ENCODE peak calls at places on chromosomes 4 and X, in four cellular contexts. U is hepatocyte, R is lower leg skin, W is GM13977. E is an unnamed sample.

GRCh38 chr4:75344915-75345314 is 169.3 kb downstream of the RCHY1 start:
- DNase-seq in U (peak), R (no peak), W (no peak), E (no peak)

GRCh38 chr4:64784125-64784524 is 374.9 kb upstream of the TECRL start:
- DNase-seq in U (no peak), R (no peak), W (no peak), E (no peak)

GRCh38 chr4:59339631-59340030 is 1860.5 kb upstream of the ADGRL3 start:
- DNase-seq in U (no peak), R (no peak), W (no peak), E (no peak)

GRCh38 chr4:22667332-22667731 is 25.4 kb upstream of the GBA3 start:
- DNase-seq in U (no peak), R (no peak), W (no peak), E (no peak)

GRCh38 chr4:100421356-100421978 is 96.4 kb downstream of the EMCN start:
- DNase-seq in U (peak), R (no peak), W (peak), E (no peak)

GRCh38 chr4:30875659-30876269 is 155.6 kb downstream of the PCDH7 start:
- DNase-seq in U (no peak), R (no peak), W (no peak), E (no peak)

GRCh38 chrX:112614640-112615039 is 65.1 kb downstream of the LHFPL1 start:
- DNase-seq in U (peak), R (no peak), W (no peak), E (no peak)

GRCh38 chr4:10100734-10101216 is 15.8 kb downstream of the WDR1 start:
- DNase-seq in U (no peak), R (no peak), W (no peak), E (no peak)

GRCh38 chr4:169250796-169251195 is 20.0 kb downstream of the SH3RF1 start:
- DNase-seq in U (no peak), R (no peak), W (no peak), E (no peak)

GRCh38 chr4:25656031-25656430 is 380 bp downstream of the SLC34A2 start:
- DNase-seq in U (no peak), R (no peak), W (no peak), E (no peak)

GRCh38 chrX:2694868-2695267 is 3.8 kb downstream of the CD99 start:
- DNase-seq in U (no peak), R (no peak), W (no peak), E (no peak)

GRCh38 chr4:189069782-189070181 is 870.9 kb upstream of the FRG1 start:
- DNase-seq in U (no peak), R (no peak), W (no peak), E (no peak)

GRCh38 chrX:13248867-13249521 is 70.9 kb downstream of the ATXN3L start:
- DNase-seq in U (no peak), R (no peak), W (no peak), E (no peak)

GRCh38 chrX:67780694-67781109 is 236.9 kb downstream of the AR start:
- DNase-seq in U (peak), R (peak), W (no peak), E (no peak)

GRCh38 chr4:89803036-89803435 is 33.9 kb downstream of the SNCA start:
- DNase-seq in U (no peak), R (no peak), W (no peak), E (no peak)

GRCh38 chrX:1657367-1658082 is 42.7 kb downstream of the ASMT start:
- DNase-seq in U (no peak), R (no peak), W (peak), E (no peak)

GRCh38 chr4:152556283-152556682 is 20.4 kb upstream of the FBXW7 start:
- DNase-seq in U (no peak), R (no peak), W (no peak), E (no peak)

GRCh38 chrX:20477836-20478532 is 211.3 kb upstream of the RPS6KA3 start:
- DNase-seq in U (no peak), R (no peak), W (no peak), E (no peak)

GRCh38 chr4:102574317-102574716 is 73.2 kb downstream of the NFKB1 start:
- DNase-seq in U (no peak), R (no peak), W (no peak), E (no peak)

GRCh38 chr4:173525118-173526033 is 4.7 kb downstream of the HAND2 start:
- DNase-seq in U (no peak), R (no peak), W (peak), E (no peak)

GRCh38 chr4:125323547-125324100 is 8.9 kb downstream of the FAT4 start:
- DNase-seq in U (no peak), R (no peak), W (no peak), E (no peak)

GRCh38 chr4:70994069-70994366 is 569 bp downstream of the DCK start:
- DNase-seq in U (peak), R (no peak), W (no peak), E (no peak)

GRCh38 chr4:78099058-78099457 is 41.9 kb downstream of the FRAS1 start:
- DNase-seq in U (no peak), R (no peak), W (no peak), E (no peak)

GRCh38 chr4:105198541-105198940 is 51.9 kb downstream of the TET2 start:
- DNase-seq in U (no peak), R (no peak), W (no peak), E (no peak)

GRCh38 chr4:86921608-86922252 is 13.1 kb upstream of the AFF1 start:
- DNase-seq in U (no peak), R (no peak), W (no peak), E (no peak)

GRCh38 chrX:16060252-16060651 is 63.1 kb upstream of the GRPR start:
- DNase-seq in U (peak), R (no peak), W (no peak), E (no peak)

GRCh38 chr4:78749258-78749971 is 26.7 kb upstream of the BMP2K start:
- DNase-seq in U (no peak), R (no peak), W (no peak), E (no peak)

GRCh38 chr4:82268050-82268825 is 105.6 kb downstream of the HNRNPD start:
- DNase-seq in U (peak), R (no peak), W (peak), E (peak)

GRCh38 chrX:54530358-54530900 is 410 bp downstream of the GNL3L start:
- DNase-seq in U (no peak), R (no peak), W (peak), E (no peak)

GRCh38 chr4:104763554-104764210 is 269.0 kb upstream of the CXXC4 start:
- DNase-seq in U (no peak), R (no peak), W (no peak), E (no peak)

DNA sequence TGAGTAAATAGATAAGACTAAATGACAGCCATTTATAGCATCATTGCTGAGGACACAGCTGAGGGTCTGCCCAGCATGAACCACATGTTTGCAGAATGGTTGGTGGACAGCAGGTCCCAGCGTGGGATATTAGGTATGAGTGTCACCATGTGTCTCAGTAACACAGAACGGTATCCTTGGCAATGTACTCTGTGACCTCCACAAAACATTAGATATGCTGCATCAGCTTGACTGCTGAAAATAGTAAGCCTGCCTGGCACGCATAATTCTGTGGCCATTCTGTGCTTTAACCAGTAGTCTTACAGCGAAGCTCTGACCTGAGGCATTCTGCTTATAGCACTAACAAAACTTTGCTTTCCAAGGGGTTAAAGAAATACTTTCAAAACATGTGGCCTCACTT is 32.0 kb downstream of the LIMCH1 start:
- DNase-seq in U (no peak), R (no peak), W (no peak), E (no peak)
- TF ChIP-seq CTCF in U (no peak), R (no peak), W (no peak), E (no peak)

GRCh38 chr4:121421594-121421993 is 40.8 kb upstream of the QRFPR start:
- DNase-seq in U (no peak), R (no peak), W (no peak), E (no peak)
- TF ChIP-seq CTCF in U (peak), R (no peak), W (peak), E (peak)

GRCh38 chr4:184283659-184284335 is 66.1 kb upstream of the ENPP6 start:
- DNase-seq in U (no peak), R (no peak), W (no peak), E (no peak)

GRCh38 chr4:184282895-184283654 is 65.4 kb upstream of the ENPP6 start:
- DNase-seq in U (no peak), R (no peak), W (peak), E (no peak)

GRCh38 chr4:184284336-184284690 is 66.6 kb upstream of the ENPP6 start:
- DNase-seq in U (no peak), R (no peak), W (no peak), E (no peak)

GRCh38 chr4:184286346-184286745 is 68.7 kb upstream of the ENPP6 start:
- DNase-seq in U (no peak), R (no peak), W (no peak), E (no peak)

GRCh38 chr4:184284742-184285141 is 67.1 kb upstream of the ENPP6 start:
- DNase-seq in U (no peak), R (no peak), W (no peak), E (no peak)
- TF ChIP-seq CTCF in U (no peak), R (no peak), W (no peak), E (no peak)

GRCh38 chr4:55438314-55438713 is 42.6 kb downstream of the TMEM165 start:
- DNase-seq in U (peak), R (no peak), W (no peak), E (no peak)

GRCh38 chr4:55431710-55432336 is 36.1 kb downstream of the TMEM165 start:
- DNase-seq in U (no peak), R (no peak), W (no peak), E (no peak)

GRCh38 chr4:55437356-55437796 is 41.6 kb downstream of the TMEM165 start:
- DNase-seq in U (peak), R (no peak), W (no peak), E (no peak)

GRCh38 chr4:55437823-55438222 is 42.1 kb downstream of the TMEM165 start:
- DNase-seq in U (no peak), R (no peak), W (no peak), E (no peak)

GRCh38 chr4:55435136-55435535 is 39.4 kb downstream of the TMEM165 start:
- DNase-seq in U (peak), R (no peak), W (no peak), E (no peak)
- TF ChIP-seq CTCF in U (peak), R (no peak), W (peak), E (peak)